ENCODE peak calls at places on chromosomes 6 and 20, in four cellular contexts. L, Q, R and T are unnamed samples.
A peak's percentile ranks its signal among the peaks of the same experiment; 100 is the strongest.

GRCh38 chr6:130849501-130850039 is 22.4 kb downstream of the SMLR1 start:
- DNase-seq in L (no peak), Q (no peak), R (no peak), T (no peak)

GRCh38 chr6:119043783-119044182 is 34.7 kb downstream of the FAM184A start:
- DNase-seq in L (no peak), Q (no peak), R (no peak), T (no peak)

GRCh38 chr6:72552938-72553337 is 68.9 kb upstream of the KCNQ5 start:
- DNase-seq in L (peak; percentile 73), Q (no peak), R (no peak), T (peak; percentile 86)

GRCh38 chr6:22152871-22153270 is 144.0 kb downstream of the PRL start:
- DNase-seq in L (no peak), Q (no peak), R (no peak), T (no peak)

GRCh38 chr20:24678351-24679106 is 209.1 kb downstream of the SYNDIG1 start:
- DNase-seq in L (no peak), Q (peak; percentile 31), R (no peak), T (no peak)

GRCh38 chr20:17935186-17935585 is 33.4 kb downstream of the SNX5 start:
- DNase-seq in L (peak; percentile 29), Q (no peak), R (no peak), T (no peak)

GRCh38 chr6:148005806-148006205 is 336.8 kb upstream of the SASH1 start:
- DNase-seq in L (no peak), Q (no peak), R (no peak), T (no peak)

GRCh38 chr20:50600281-50600895 is 90.2 kb downstream of the PTPN1 start:
- DNase-seq in L (no peak), Q (no peak), R (no peak), T (no peak)

GRCh38 chr6:46983007-46983411 is 59.1 kb downstream of the ADGRF1 start:
- DNase-seq in L (peak; percentile 15), Q (no peak), R (no peak), T (no peak)

GRCh38 chr6:108633436-108633835 is 72.7 kb downstream of the FOXO3 start:
- DNase-seq in L (no peak), Q (no peak), R (no peak), T (no peak)

GRCh38 chr6:32519117-32519909 is 10.8 kb downstream of the HLA-DRB5 start:
- DNase-seq in L (no peak), Q (no peak), R (no peak), T (no peak)

GRCh38 chr20:19815553-19815991 is 57.5 kb downstream of the RIN2 start:
- DNase-seq in L (peak; percentile 99), Q (no peak), R (no peak), T (peak; percentile 94)

GRCh38 chr6:15507746-15508145 is 155.1 kb downstream of the DTNBP1 start:
- DNase-seq in L (no peak), Q (peak; percentile 47), R (no peak), T (no peak)

GRCh38 chr6:149031545-149032317 is 284.9 kb downstream of the UST start:
- DNase-seq in L (peak; percentile 88), Q (no peak), R (no peak), T (peak; percentile 52)

DNA sequence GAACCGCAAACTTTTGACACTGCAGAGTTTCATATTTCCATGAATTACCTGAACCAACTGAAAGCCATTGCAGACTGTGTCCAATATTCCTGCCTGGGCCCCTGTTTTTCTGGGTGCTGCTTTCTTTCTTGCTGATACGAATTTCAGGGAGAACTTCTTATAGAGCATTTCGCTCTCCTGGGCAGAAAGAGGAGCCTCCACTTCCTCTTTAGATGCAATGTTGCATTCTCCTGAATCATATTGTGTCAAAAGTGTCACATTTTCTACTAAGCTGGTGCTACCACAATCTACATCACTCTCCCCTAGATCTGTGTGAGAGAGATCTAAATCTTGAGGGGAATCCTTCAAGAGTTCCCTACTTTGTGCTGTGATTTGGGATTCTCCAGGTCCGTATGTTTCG is 102.5 kb downstream of the DST start:
- DNase-seq in L (no peak), Q (no peak), R (no peak), T (no peak)
- H3K4me1 ChIP-seq in L (peaks cover 73% of the 10 kb centered on the region), Q (no peaks in the 10 kb centered on the region), R (peaks cover 7% of the 10 kb centered on the region), T (peaks cover 45% of the 10 kb centered on the region)

GRCh38 chr20:62212309-62212708 is 7.8 kb downstream of the HRH3 start:
- DNase-seq in L (no peak), Q (no peak), R (no peak), T (no peak)

GRCh38 chr20:62210496-62210855 is 9.6 kb downstream of the HRH3 start:
- DNase-seq in L (no peak), Q (no peak), R (no peak), T (no peak)

GRCh38 chr20:62211769-62212288 is 8.2 kb downstream of the HRH3 start:
- DNase-seq in L (no peak), Q (no peak), R (no peak), T (no peak)

GRCh38 chr20:62209850-62210495 is 10.1 kb downstream of the HRH3 start:
- DNase-seq in L (no peak), Q (no peak), R (no peak), T (no peak)

DNA sequence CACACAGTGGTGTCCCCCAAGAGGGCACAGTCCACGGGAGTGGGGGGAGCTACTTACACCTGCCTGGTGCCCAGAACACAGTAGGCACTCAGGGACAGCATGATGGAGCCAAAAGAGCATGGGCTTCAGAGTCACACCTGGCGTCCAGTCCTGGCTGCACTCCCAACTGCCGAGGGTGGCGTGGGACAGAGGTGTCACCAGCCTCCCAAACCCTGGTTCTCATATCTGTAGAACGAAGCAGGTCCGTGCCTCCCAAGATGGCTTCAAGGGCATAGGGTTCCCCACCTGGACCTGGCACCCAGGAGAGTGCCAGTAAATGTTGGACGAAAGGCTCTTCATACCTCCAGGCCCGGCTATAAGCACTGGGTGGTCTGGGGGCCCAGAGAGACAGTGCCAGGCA is 8.9 kb downstream of the HRH3 start:
- DNase-seq in L (no peak), Q (no peak), R (no peak), T (no peak)
- H3K4me1 ChIP-seq in L (no peaks in the 10 kb centered on the region), Q (no peaks in the 10 kb centered on the region), R (no peaks in the 10 kb centered on the region), T (peaks cover 12% of the 10 kb centered on the region)

GRCh38 chr6:33688006-33688405 is 23.5 kb downstream of the UQCC2 start:
- DNase-seq in L (no peak), Q (no peak), R (no peak), T (no peak)

GRCh38 chr6:33689879-33690278 is 21.6 kb downstream of the UQCC2 start:
- DNase-seq in L (peak; percentile 11), Q (no peak), R (no peak), T (no peak)

GRCh38 chr6:33690766-33691165 is 20.7 kb downstream of the UQCC2 start:
- DNase-seq in L (no peak), Q (no peak), R (no peak), T (no peak)

GRCh38 chr6:33688451-33689147 is 22.9 kb downstream of the UQCC2 start:
- DNase-seq in L (no peak), Q (no peak), R (no peak), T (no peak)

GRCh38 chr6:33689148-33689494 is 22.4 kb downstream of the UQCC2 start:
- DNase-seq in L (no peak), Q (no peak), R (no peak), T (no peak)
- H3K4me1 ChIP-seq in L (peaks cover 16% of the 10 kb centered on the region), Q (no peaks in the 10 kb centered on the region), R (peaks cover 2% of the 10 kb centered on the region), T (peaks cover 19% of the 10 kb centered on the region)

DNA sequence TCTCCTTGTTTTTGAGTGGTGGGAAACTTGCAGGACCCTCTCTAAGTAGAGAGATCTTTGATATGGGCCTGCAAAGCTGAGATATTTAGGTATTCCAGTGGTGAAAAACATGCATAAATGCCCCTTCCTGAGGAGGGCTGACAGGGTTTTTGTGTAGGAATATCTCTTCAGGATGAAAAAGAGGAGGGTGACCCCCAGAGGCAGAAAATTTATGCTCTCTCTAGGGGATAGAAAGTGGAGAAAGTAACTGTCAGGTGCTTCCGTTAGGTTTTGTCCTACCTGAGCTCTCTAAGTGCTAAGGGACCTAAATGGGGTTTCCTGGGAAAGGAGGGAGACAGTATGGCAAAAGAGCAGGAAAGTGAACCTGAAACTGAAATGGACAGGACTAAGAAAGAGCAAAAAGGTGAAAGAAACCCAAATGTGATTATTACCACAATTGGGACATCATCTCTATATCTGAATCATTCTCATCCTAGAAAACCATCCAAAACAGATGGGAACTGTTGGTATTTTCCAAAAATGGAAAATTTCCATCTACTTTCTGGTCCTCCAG is 2.0 kb downstream of the COL19A1 start:
- DNase-seq in L (no peak), Q (no peak), R (no peak), T (no peak)
- H3K4me1 ChIP-seq in L (peaks cover 3% of the 10 kb centered on the region), Q (no peaks in the 10 kb centered on the region), R (peaks cover 15% of the 10 kb centered on the region), T (peaks cover 17% of the 10 kb centered on the region)

DNA sequence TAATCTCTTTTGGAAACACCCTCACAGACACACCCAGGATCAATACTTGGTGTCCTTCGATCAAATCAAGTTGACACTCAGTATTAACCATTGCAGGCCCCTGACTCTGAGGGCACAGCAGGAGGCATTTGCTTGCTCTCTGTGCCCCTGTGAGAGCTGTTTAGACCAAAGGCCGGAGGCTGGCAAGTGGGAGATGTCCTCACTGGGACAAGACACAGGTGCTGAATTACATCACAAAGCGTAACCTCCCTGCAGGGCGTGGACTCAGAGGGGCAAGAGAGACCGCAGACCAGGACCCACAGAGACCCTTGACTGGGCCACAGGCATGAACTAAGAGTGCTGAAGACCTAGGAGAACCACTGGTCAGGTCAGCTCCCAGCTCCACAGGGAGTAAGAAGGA is at the start of gene CST8:
- DNase-seq in L (no peak), Q (no peak), R (no peak), T (no peak)
- H3K4me1 ChIP-seq in L (no peaks in the 10 kb centered on the region), Q (no peaks in the 10 kb centered on the region), R (no peaks in the 10 kb centered on the region), T (no peaks in the 10 kb centered on the region)

DNA sequence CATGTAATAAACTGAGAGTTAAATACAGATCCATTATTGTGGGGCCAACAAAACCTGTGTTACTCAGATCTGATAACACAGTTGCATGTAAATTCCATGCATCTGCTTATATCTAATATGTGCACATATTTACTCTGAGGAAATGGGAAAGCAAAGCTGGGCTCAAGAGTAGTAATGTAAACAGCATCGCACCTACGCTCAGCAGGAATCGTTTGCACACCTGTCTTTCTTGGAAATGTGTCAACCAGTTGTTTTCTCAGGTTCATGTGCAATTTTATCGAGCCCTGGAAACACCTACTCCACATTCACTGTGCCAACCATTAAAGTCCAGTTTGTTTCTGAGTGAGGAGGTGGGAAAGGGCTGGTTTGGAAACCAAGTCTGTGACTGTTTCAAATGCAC is 80.3 kb upstream of the CNKSR3 start:
- DNase-seq in L (no peak), Q (no peak), R (no peak), T (no peak)
- H3K4me1 ChIP-seq in L (no peaks in the 10 kb centered on the region), Q (no peaks in the 10 kb centered on the region), R (no peaks in the 10 kb centered on the region), T (no peaks in the 10 kb centered on the region)

GRCh38 chr20:31844737-31845299 is 586 bp downstream of the FOXS1 start:
- DNase-seq in L (no peak), Q (no peak), R (no peak), T (no peak)

GRCh38 chr20:31842471-31843157 is 2.8 kb downstream of the FOXS1 start:
- DNase-seq in L (peak; percentile 51), Q (peak; percentile 89), R (no peak), T (peak; percentile 40)

GRCh38 chr20:31845300-31845863 is at the start of gene FOXS1:
- DNase-seq in L (no peak), Q (peak; percentile 92), R (no peak), T (no peak)

GRCh38 chr20:31843288-31843687 is 2.1 kb downstream of the FOXS1 start:
- DNase-seq in L (no peak), Q (no peak), R (no peak), T (no peak)

DNA sequence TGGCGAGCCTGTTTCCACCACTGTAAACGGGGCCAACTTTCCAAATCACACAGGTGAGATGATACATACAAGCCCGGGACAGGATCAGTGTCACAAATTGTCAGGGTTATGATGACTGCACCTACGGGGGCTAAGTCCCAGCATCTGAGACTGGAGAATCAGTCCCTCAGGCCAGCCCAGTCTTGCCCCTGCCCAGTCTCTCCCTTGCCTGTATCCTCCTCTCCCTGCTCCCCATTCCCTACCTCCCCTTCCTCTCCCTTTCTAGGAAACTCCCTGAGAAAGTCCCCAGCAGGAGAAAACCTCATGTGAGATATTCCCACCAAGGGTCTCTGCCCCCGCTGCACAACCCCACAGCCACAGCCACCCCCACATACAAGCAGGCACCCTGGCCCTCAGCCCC is 1.5 kb downstream of the FOXS1 start:
- DNase-seq in L (no peak), Q (no peak), R (no peak), T (no peak)
- H3K4me1 ChIP-seq in L (peaks cover 19% of the 10 kb centered on the region), Q (no peaks in the 10 kb centered on the region), R (no peaks in the 10 kb centered on the region), T (peaks cover 17% of the 10 kb centered on the region)